ENCODE peak calls at places on chromosomes 5 and 9, in six cellular contexts. G is mammary epithelial cell, J is left lung, K is NB4, W is SK-N-SH, D is heart right ventricle. X is an unnamed sample.

GRCh38 chr5:83353231-83353630 is 118.3 kb upstream of the VCAN start:
- DNase-seq in G (no peak), D (no peak), J (no peak), K (no peak), W (no peak), X (no peak)

GRCh38 chr5:166713281-166713680 is 1578.2 kb upstream of the WWC1 start:
- DNase-seq in G (no peak), J (no peak), W (no peak), D (no peak), K (no peak), X (no peak)

GRCh38 chr5:652773-653350 is 40.3 kb downstream of the TPPP start:
- DNase-seq in W (no peak), J (peak; percentile 74), K (no peak), D (no peak), G (no peak), X (no peak)

GRCh38 chr9:14677872-14678271 is 15.4 kb downstream of the ZDHHC21 start:
- DNase-seq in G (no peak), J (no peak), K (no peak), D (no peak), W (no peak), X (no peak)

GRCh38 chr5:158236511-158237335 is 377.8 kb upstream of the CLINT1 start:
- DNase-seq in G (no peak), W (no peak), J (no peak), D (no peak), K (no peak), X (peak; percentile 33)

GRCh38 chr5:133820516-133820915 is 147.9 kb downstream of the C5orf15 start:
- DNase-seq in D (no peak), K (no peak), J (no peak), G (no peak), W (no peak), X (peak; percentile 12)

GRCh38 chr5:5891350-5891749 is 468.9 kb downstream of the ICE1 start:
- DNase-seq in G (peak; percentile 0), K (no peak), W (no peak), J (no peak), D (no peak), X (no peak)

GRCh38 chr5:73170522-73170921 is 2.5 kb upstream of the TMEM174 start:
- DNase-seq in W (no peak), J (no peak), G (no peak), K (peak; percentile 55), D (no peak), X (no peak)

GRCh38 chr9:91425270-91425669 is 1.6 kb upstream of the NFIL3 start:
- DNase-seq in G (no peak), J (no peak), K (no peak), D (no peak), W (no peak), X (no peak)

GRCh38 chr5:78881884-78882283 is 103.2 kb downstream of the ARSB start:
- DNase-seq in K (no peak), D (no peak), G (no peak), J (no peak), W (no peak), X (no peak)

GRCh38 chr9:112072721-112073553 is 102.2 kb downstream of the SUSD1 start:
- DNase-seq in K (no peak), G (peak; percentile 54), W (no peak), D (no peak), J (no peak), X (peak; percentile 86)

GRCh38 chr9:73738741-73739530 is 587.3 kb downstream of the ANXA1 start:
- DNase-seq in D (no peak), K (no peak), G (no peak), W (no peak), J (no peak), X (no peak)

GRCh38 chr9:121120386-121120785 is 45.6 kb downstream of the CNTRL start:
- DNase-seq in K (peak; percentile 14), W (no peak), J (no peak), G (no peak), D (no peak), X (no peak)

GRCh38 chr5:63125862-63126261 is 547.2 kb downstream of the LRRC70 start:
- DNase-seq in G (peak; percentile 41), D (no peak), W (no peak), K (peak; percentile 59), J (no peak), X (peak; percentile 62)

GRCh38 chr9:129307227-129307970 is 129.3 kb upstream of the IER5L start:
- DNase-seq in W (no peak), G (no peak), K (no peak), J (no peak), D (no peak), X (no peak)

GRCh38 chr9:87606921-87607521 is 109.4 kb downstream of the DAPK1 start:
- DNase-seq in W (no peak), D (no peak), G (peak; percentile 34), K (no peak), J (no peak), X (peak; percentile 60)

GRCh38 chr5:10333154-10334006 is 20.1 kb upstream of the MARCHF6 start:
- DNase-seq in W (peak; percentile 63), J (peak; percentile 90), G (no peak), D (peak; percentile 59), K (peak; percentile 65), X (no peak)

GRCh38 chr5:174145091-174145490 is 99.6 kb downstream of the NSG2 start:
- DNase-seq in D (no peak), G (no peak), W (no peak), J (no peak), K (no peak), X (no peak)

GRCh38 chr5:55226934-55227737 is at the start of gene MCIDAS:
- DNase-seq in K (peak; percentile 79), J (peak; percentile 81), W (peak; percentile 77), G (peak; percentile 72), D (peak; percentile 20), X (no peak)

GRCh38 chr9:122445155-122445749 is 32.5 kb downstream of the OR1J1 start:
- DNase-seq in K (no peak), G (no peak), W (no peak), J (no peak), D (no peak), X (peak; percentile 75)

GRCh38 chr9:4572184-4572826 is 82.0 kb downstream of the SLC1A1 start:
- DNase-seq in J (no peak), D (no peak), W (no peak), G (no peak), K (no peak), X (no peak)

DNA sequence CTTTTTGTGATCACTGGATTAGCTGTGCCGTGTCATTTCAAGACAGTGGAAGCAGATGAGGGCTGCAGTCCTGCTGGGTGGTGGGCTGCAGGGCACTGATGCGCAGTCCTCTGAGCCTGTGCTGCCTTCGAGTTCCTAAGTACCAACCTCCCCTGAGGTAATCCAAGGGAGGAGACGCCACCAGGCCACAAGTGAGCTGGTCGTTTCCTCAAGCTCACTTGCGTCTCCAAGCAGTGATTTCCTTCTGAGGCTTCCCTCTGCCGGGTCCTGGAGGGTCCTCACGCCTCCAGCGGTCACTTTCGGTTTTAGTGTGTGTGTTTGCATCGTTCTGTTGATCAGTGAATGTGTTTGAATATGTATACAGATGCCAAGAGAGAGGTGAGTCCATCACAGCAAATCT is 115.7 kb downstream of the TRIO start:
- DNase-seq in W (no peak), D (no peak), J (no peak), G (no peak), K (no peak), X (peak; percentile 52)
- TF ChIP-seq CTCF in W (no peak), D (peak; percentile 36), J (no peak), G (no peak), K (no peak), X (peak; percentile 34)

DNA sequence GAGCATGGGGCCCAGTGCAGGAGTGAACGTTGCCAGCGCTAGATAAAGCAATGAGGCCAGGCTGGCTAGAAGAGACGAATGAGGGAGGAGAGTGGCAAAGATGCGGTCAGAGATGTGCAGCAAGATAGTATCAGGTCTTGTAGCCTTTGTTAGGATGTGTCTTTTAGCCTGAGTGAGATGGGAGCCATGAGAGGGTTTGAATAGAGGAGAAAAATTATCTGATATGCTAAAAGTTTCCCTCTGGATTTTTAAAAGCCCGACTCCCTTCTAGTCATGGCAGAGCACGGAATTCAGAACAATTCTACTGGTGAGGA is 12.2 kb downstream of the DUSP1 start:
- DNase-seq in W (no peak), G (no peak), J (no peak), K (no peak), D (no peak), X (no peak)
- H3K4me3 ChIP-seq in W (no peak overlapping the region), G (no peak overlapping the region), J (no peak overlapping the region), K (no peak overlapping the region), D (no peak overlapping the region), X (no peak overlapping the region)

GRCh38 chr5:165029471-165029870 is 1524.1 kb downstream of the MAT2B start:
- DNase-seq in W (peak; percentile 10), G (no peak), D (no peak), J (no peak), K (peak; percentile 93), X (peak; percentile 7)
- TF ChIP-seq CTCF in W (peak; percentile 18), G (peak; percentile 43), D (peak; percentile 5), J (no peak), K (peak; percentile 65), X (peak; percentile 21)

DNA sequence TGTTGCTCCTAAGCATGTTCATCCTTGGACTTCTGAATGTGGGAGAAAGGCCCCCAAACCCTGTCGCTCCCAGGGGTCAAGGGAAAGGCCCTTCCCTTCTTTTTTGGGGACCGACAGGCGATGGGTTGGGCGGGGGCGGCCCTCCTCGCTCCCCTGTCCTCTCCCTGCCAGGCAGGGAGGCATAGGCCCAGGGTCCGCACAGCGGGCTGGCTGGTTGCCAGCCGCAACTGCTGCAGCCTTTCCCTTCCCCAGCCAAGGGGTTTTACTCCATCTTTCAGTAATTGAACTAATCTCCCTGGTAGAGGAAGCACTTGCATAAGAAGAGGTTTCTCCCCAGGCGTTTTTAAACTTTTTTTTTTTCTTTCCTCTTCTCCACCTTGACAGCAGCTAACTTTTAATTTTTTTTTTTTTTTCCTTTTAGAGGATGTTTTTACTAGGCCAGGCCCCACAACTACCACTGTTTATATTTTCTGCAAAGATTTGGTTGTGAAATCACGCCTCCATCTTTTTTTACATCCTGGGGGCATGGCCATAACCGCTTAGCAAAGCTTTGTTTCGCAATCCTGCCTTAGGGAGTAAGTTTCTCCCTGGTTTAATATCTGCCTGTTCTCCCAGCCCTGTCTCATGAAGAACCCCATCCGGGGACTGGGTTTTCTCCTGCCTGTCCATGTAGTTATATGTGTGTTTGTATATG is 216.9 kb upstream of the ZNF608 start:
- DNase-seq in J (no peak), D (no peak), K (peak; percentile 92), W (no peak), G (peak; percentile 77), X (peak; percentile 57)
- H3K4me3 ChIP-seq in J (no peak overlapping the region), D (no peak overlapping the region), K (peak overlapping the region; percentile 7), W (no peak overlapping the region), G (no peak overlapping the region), X (no peak overlapping the region)

DNA sequence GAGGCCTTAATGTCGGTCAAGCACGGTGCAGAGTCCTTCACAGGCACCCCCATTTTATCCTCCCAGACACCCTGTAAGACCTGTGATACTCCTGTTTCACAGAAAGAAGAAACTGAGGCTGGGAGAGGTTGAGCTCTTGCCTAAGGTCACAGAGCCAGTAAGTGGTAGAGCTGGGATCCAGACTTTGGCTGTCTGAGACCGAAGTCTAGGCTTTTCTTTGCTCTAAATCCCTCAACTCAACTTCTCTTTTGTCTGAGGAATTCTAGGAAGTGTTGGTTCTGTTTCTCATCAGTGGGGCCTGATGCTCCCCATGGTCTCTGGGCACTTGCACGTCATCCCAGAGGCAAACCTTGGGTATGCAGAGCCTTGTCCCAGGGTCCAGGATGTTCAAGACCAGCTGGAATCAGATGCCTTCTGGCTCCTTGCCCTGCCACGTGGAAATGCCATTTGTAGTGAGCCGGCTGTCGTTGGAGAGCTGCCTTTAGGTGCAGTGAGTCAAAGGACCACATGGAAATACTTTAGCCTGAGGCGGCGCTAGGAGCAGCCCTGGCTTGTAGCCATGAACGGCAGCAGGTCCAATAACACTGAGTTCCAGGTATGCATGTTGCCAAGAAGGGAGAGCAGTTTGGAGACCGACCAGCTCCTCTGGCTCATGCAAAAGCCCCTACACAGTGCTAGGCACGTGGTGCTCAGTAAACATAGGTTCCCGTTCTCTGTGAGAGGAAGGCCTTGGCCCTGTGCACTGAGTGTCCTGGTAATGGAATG is 9.2 kb downstream of the DCANP1 start:
- DNase-seq in D (peak; percentile 64), W (no peak), K (no peak), G (peak; percentile 56), J (no peak), X (peak; percentile 87)
- TF ChIP-seq CTCF in D (no peak), W (no peak), K (no peak), G (no peak), J (no peak), X (peak; percentile 9)

X was measured in astrocyte of the spinal cord.